ENCODE peak calls at places on chromosome 1, in six cellular contexts. Y is foreskin fibroblast, O is globus pallidus, C is NCI-H510A treated with DMSO at 0.1 percent for 48 hours, J is HT1080, A is amygdala. F is an unnamed sample.

GRCh38 chr1:108801101-108801500 is 54.6 kb downstream of the STXBP3 start:
- DNase-seq in Y (peak), O (no peak), C (no peak), J (no peak), A (no peak), F (no peak)

GRCh38 chr1:58572691-58573090 is 4.4 kb downstream of the TACSTD2 start:
- DNase-seq in Y (no peak), O (no peak), C (no peak), J (no peak), A (no peak), F (no peak)

GRCh38 chr1:184480711-184481110 is 93.9 kb downstream of the C1orf21 start:
- DNase-seq in Y (no peak), O (no peak), C (no peak), J (no peak), A (no peak), F (no peak)

GRCh38 chr1:235073968-235074334 is 54.7 kb downstream of the TOMM20 start:
- DNase-seq in Y (no peak), O (no peak), C (no peak), J (no peak), A (no peak), F (no peak)

GRCh38 chr1:228986093-228986904 is 251.0 kb downstream of the RHOU start:
- DNase-seq in Y (peak), O (peak), C (no peak), J (no peak), A (peak), F (peak)

GRCh38 chr1:89615676-89616598 is 17.0 kb upstream of the LRRC8C start:
- DNase-seq in Y (no peak), O (no peak), C (peak), J (no peak), A (no peak), F (no peak)

GRCh38 chr1:157574836-157575235 is 22.5 kb upstream of the FCRL5 start:
- DNase-seq in Y (no peak), O (no peak), C (peak), J (no peak), A (no peak), F (no peak)

GRCh38 chr1:151145158-151146071 is 1.0 kb downstream of the SEMA6C start:
- DNase-seq in Y (peak), O (no peak), C (no peak), J (no peak), A (no peak), F (no peak)

GRCh38 chr1:154843913-154844681 is 26.0 kb downstream of the KCNN3 start:
- DNase-seq in Y (no peak), O (no peak), C (no peak), J (no peak), A (no peak), F (no peak)